ENCODE peak calls at places on chromosome 21, in four cellular contexts. D is bronchial epithelial cell; V is CD4-positive, CD25-positive, alpha-beta regulatory T cell; O is fibroblast of lung. P is an unnamed sample. For H3K36me3, the result is how much of the 10 kb centered on the place peaks cover.

GRCh38 chr21:15667010-15667409 is 62.8 kb upstream of the USP25 start:
- DNase-seq in D (peak), V (no peak), O (peak), P (no peak)

GRCh38 chr21:34018910-34019309 is 54.5 kb upstream of the MRPS6 start:
- DNase-seq in V (no peak), D (no peak), O (no peak), P (no peak)

GRCh38 chr21:17491716-17492414 is 21.0 kb upstream of the CXADR start:
- DNase-seq in V (no peak), O (peak), D (peak), P (no peak)

GRCh38 chr21:16304700-16305099 is 574.9 kb downstream of the USP25 start:
- DNase-seq in D (no peak), V (no peak), O (no peak), P (no peak)

GRCh38 chr21:8991088-8991907 is 1530.1 kb upstream of the TPTE start:
- DNase-seq in D (peak), O (no peak), V (no peak), P (no peak)

GRCh38 chr21:41142051-41142795 is 25.7 kb upstream of the BACE2 start:
- DNase-seq in D (peak), V (no peak), O (no peak), P (no peak)

GRCh38 chr21:35575280-35575915 is 484.9 kb downstream of the SETD4 start:
- DNase-seq in V (no peak), O (peak), D (peak), P (no peak)

GRCh38 chr21:18275740-18276139 is 31.1 kb downstream of the CHODL start:
- DNase-seq in D (no peak), O (no peak), V (no peak), P (no peak)

GRCh38 chr21:27769763-27770162 is 802.9 kb upstream of the ADAMTS5 start:
- DNase-seq in O (no peak), D (no peak), V (no peak), P (no peak)

GRCh38 chr21:35212393-35213127 is 163.5 kb upstream of the RUNX1 start:
- DNase-seq in V (no peak), D (peak), O (peak), P (no peak)

GRCh38 chr21:29238967-29239289 is 59.8 kb upstream of the BACH1 start:
- DNase-seq in D (no peak), O (peak), V (no peak), P (no peak)

GRCh38 chr21:35942211-35943144 is 117.8 kb downstream of the SETD4 start:
- DNase-seq in O (no peak), V (no peak), D (no peak), P (no peak)

GRCh38 chr21:30257773-30258172 is 25.0 kb downstream of the KRTAP24-1 start:
- DNase-seq in V (no peak), O (peak), D (peak), P (no peak)

GRCh38 chr21:41761211-41762181 is 5.4 kb downstream of the RIPK4 start:
- DNase-seq in V (no peak), D (peak), O (no peak), P (no peak)

GRCh38 chr21:27076035-27076434 is 109.1 kb upstream of the ADAMTS5 start:
- DNase-seq in O (no peak), D (no peak), V (no peak), P (no peak)

GRCh38 chr21:14675774-14676530 is 129.8 kb upstream of the SAMSN1 start:
- DNase-seq in D (no peak), V (peak), O (no peak), P (peak)

GRCh38 chr21:14384453-14384852 is 1.5 kb upstream of the HSPA13 start:
- DNase-seq in V (no peak), D (no peak), O (no peak), P (no peak)

GRCh38 chr21:16534408-16535099 is 804.8 kb downstream of the USP25 start:
- DNase-seq in O (peak), V (no peak), D (peak), P (no peak)

GRCh38 chr21:31176080-31176551 is 137.8 kb upstream of the KRTAP19-8 start:
- DNase-seq in V (peak), O (no peak), D (no peak), P (no peak)

GRCh38 chr21:20343186-20343585 is 655.0 kb upstream of the NCAM2 start:
- DNase-seq in V (no peak), D (no peak), O (no peak), P (no peak)

GRCh38 chr21:27423073-27423472 is 456.2 kb upstream of the ADAMTS5 start:
- DNase-seq in V (no peak), D (peak), O (peak), P (no peak)

GRCh38 chr21:27462786-27463185 is 495.9 kb upstream of the ADAMTS5 start:
- DNase-seq in V (no peak), O (no peak), D (no peak), P (no peak)

GRCh38 chr21:15692711-15693110 is 37.1 kb upstream of the USP25 start:
- DNase-seq in V (no peak), O (no peak), D (no peak), P (no peak)

GRCh38 chr21:25939396-25939761 is 204.6 kb downstream of the GABPA start:
- DNase-seq in D (no peak), V (no peak), O (no peak), P (no peak)

GRCh38 chr21:15031790-15032357 is 32.9 kb downstream of the NRIP1 start:
- DNase-seq in V (no peak), O (no peak), D (no peak), P (no peak)

GRCh38 chr21:14533555-14534400 is 12.3 kb downstream of the SAMSN1 start:
- DNase-seq in D (peak), O (peak), V (peak), P (peak)

GRCh38 chr21:20994790-20995189 is 3.4 kb upstream of the NCAM2 start:
- DNase-seq in D (no peak), V (no peak), O (no peak), P (no peak)

GRCh38 chr21:15408089-15408488 is 321.7 kb upstream of the USP25 start:
- DNase-seq in V (no peak), O (no peak), D (no peak), P (no peak)

GRCh38 chr21:26850116-26850643 is 5.0 kb upstream of the ADAMTS1 start:
- DNase-seq in V (no peak), D (peak), O (peak), P (no peak)

GRCh38 chr21:35150562-35151226 is 101.6 kb upstream of the RUNX1 start:
- DNase-seq in O (peak), V (no peak), D (peak), P (no peak)

GRCh38 chr21:33403128-33403785 is at the start of gene IFNGR2:
- DNase-seq in V (peak), D (no peak), O (no peak), P (peak)

GRCh38 chr21:21034046-21034445 is 35.8 kb downstream of the NCAM2 start:
- DNase-seq in D (no peak), O (peak), V (no peak), P (no peak)

GRCh38 chr21:17590443-17590842 is 22.3 kb downstream of the BTG3 start:
- DNase-seq in D (no peak), V (no peak), O (peak), P (no peak)

GRCh38 chr21:26165331-26165730 is 5.2 kb downstream of the APP start:
- DNase-seq in D (peak), V (no peak), O (no peak), P (no peak)

DNA sequence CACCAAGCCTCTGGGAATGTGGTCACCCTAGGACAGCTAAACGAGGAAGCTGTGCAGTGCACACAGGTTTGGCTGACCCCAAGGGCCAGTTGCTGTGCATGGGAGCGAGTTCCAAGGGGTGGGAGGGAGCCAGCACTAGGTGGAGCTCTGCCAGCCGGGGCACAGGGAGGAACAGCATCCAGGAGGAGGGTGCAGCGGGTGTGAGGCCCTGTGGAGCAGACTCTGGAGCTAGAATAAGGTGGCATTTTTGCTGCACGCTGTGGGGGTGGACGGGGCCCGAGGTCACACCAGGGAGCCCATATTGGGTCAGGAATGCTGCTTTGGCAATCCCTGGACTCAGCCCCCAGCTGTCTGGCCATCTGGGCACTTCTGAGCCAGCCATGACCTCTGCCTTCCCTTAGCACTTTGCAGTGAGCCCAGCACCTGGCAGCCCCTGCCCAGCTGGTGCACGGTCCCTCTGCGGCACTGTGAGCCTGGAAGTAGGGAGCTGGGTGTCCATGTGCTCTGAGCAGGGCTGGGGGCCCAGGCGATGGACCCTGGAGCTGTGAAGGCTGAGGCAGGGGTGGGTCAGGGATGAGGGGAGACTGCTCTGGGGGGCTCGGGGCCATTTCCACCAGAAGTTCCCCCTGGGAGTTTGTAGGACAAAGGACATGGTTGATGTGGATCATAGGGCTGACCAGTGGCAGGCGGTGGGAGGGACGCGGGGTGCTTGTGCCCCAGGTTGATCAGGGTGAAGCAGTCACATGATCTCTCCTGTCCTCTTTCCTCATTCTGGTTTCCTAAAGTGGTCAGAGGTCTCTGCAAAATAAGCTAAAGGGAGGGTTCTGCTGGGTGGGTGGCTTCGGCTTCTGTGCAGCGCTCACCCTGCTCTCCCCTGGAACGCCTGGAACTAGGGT is 8.9 kb downstream of the PDXK start:
- DNase-seq in D (no peak), O (peak), V (no peak), P (no peak)
- H3K36me3 ChIP-seq in D (under half), O (under half), V (under half), P (under half)

GRCh38 chr21:37227071-37228002 is 39.8 kb downstream of the VPS26C start:
- DNase-seq in D (no peak), V (no peak), O (no peak), P (no peak)

GRCh38 chr21:37223804-37224345 is 43.3 kb downstream of the VPS26C start:
- DNase-seq in O (no peak), V (no peak), D (no peak), P (no peak)

GRCh38 chr21:37226356-37226920 is 40.7 kb downstream of the VPS26C start:
- DNase-seq in O (no peak), V (no peak), D (no peak), P (no peak)

GRCh38 chr21:37224861-37225260 is 42.3 kb downstream of the VPS26C start:
- DNase-seq in O (no peak), V (no peak), D (no peak), P (no peak)

GRCh38 chr21:37225440-37225839 is 41.7 kb downstream of the VPS26C start:
- DNase-seq in O (no peak), V (peak), D (no peak), P (peak)
- H3K36me3 ChIP-seq in O (under half), V (half or more), D (under half), P (under half)

GRCh38 chr21:46350981-46351380 is 27.0 kb downstream of the PCNT start:
- DNase-seq in D (no peak), O (no peak), V (no peak), P (no peak)
- H3K36me3 ChIP-seq in D (under half), O (under half), V (half or more), P (under half)

GRCh38 chr21:39610705-39611104 is 2.0 kb upstream of the B3GALT5 start:
- DNase-seq in D (no peak), O (no peak), V (no peak), P (no peak)
- H3K36me3 ChIP-seq in D (under half), O (under half), V (under half), P (under half)

DNA sequence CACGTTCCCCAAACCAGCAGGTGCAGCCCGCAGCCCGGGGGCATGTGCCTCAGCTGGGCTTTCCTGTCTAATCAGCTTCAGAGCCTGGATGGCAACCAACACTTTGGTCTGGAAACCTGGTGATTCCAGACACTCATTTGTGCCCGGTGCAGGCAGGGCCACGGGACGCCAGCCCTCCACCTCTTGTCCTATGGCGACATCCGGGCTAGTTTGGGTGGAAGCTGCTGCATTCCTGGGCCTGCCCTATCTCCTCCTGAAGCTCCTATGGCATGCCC is 111.8 kb downstream of the WDR4 start:
- DNase-seq in V (no peak), O (no peak), D (no peak), P (no peak)
- H3K36me3 ChIP-seq in V (under half), O (under half), D (under half), P (under half)

DNA sequence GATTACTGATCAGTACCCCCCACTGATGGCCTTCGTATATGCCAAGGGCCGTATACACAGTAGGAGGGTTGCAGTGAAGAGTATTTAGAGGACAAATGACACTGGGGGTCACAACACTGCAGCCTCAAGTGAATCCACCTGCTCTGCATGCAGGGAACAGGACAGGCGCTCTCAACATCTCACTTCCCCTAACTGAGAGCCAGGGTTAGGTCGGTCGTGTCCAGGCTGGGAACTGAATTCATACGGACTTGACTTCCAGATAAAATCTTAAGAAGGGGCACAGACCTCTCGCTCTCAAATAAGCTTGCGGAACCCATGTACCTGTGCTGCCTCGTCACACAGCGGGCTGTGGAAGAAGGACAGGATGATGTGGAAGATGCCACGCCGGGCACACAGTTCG is 22.8 kb downstream of the MRAP start:
- DNase-seq in D (no peak), O (no peak), V (no peak), P (no peak)
- H3K36me3 ChIP-seq in D (half or more), O (under half), V (half or more), P (half or more)

DNA sequence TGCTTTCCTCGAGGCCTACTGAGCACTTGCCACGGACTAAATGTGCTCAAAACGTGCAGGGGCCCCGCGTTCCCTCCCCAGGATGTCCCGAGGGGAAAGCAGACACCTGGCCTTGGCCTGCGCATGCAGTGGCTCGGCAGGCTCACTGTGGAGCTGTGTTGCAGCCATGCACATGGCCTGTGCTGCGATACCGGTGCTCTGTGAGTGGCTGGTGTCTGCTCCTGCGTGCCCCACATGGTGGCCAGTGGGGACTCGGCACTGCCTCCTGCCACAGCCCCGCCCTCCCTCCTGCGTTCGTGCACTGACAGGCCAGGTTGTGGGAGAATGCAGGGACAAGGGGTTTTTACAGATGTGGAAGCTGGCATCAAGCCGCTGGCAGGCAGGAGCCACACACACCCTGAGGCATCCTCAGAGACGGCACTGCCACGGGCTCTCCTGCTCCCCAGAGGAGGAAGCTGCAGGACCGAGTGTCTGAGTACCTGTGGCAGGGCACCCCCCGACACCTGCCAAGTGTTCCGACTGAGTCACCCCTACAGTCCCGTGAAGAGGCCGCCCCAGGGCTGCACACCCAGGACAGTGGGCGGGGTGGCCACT is 16.9 kb upstream of the PTTG1IP start:
- DNase-seq in V (no peak), O (no peak), D (no peak), P (no peak)
- H3K36me3 ChIP-seq in V (half or more), O (under half), D (under half), P (half or more)